ENCODE peak calls at places on chromosomes 6 and 20, in seven cellular contexts. Z is stromal cell of bone marrow; D is CD4-positive, alpha-beta T cell; G is adrenal gland; O is GM12865; C is effector CD4-positive, alpha-beta T cell; T is hypothalamus. N is an unnamed sample.

GRCh38 chr6:24394777-24395437 is 7.8 kb upstream of the MRS2 start:
- DNase-seq in Z (peak; percentile 94), D (no peak), G (no peak), O (no peak), C (no peak), T (no peak), N (no peak)

GRCh38 chr20:54176610-54177009 is 2.8 kb upstream of the CYP24A1 start:
- DNase-seq in Z (no peak), D (no peak), G (no peak), O (no peak), C (no peak), T (no peak), N (no peak)

GRCh38 chr6:38639498-38640215 is at the start of gene BTBD9:
- DNase-seq in Z (peak; percentile 68), D (peak; percentile 77), G (peak; percentile 81), O (peak; percentile 89), C (peak; percentile 72), T (peak; percentile 82), N (peak; percentile 93)

GRCh38 chr6:116370328-116370716 is 425 bp upstream of the DSE start:
- DNase-seq in Z (no peak), D (no peak), G (no peak), O (no peak), C (no peak), T (no peak), N (no peak)

GRCh38 chr6:36099872-36100483 is 30.3 kb upstream of the MAPK13 start:
- DNase-seq in Z (no peak), D (no peak), G (no peak), O (no peak), C (peak; percentile 27), T (no peak), N (no peak)

GRCh38 chr6:110595112-110595511 is 118.7 kb upstream of the SLC22A16 start:
- DNase-seq in Z (no peak), D (no peak), G (no peak), O (no peak), C (no peak), T (no peak), N (no peak)

GRCh38 chr6:160510976-160511617 is 153.0 kb downstream of the LPA start:
- DNase-seq in Z (no peak), D (no peak), G (no peak), O (no peak), C (no peak), T (no peak), N (no peak)

GRCh38 chr20:9359561-9360308 is 154.7 kb upstream of the LAMP5 start:
- DNase-seq in Z (peak; percentile 58), D (no peak), G (peak; percentile 25), O (peak; percentile 33), C (no peak), T (no peak), N (peak; percentile 26)

GRCh38 chr6:108473197-108473596 is 87.5 kb upstream of the FOXO3 start:
- DNase-seq in Z (no peak), D (no peak), G (no peak), O (no peak), C (no peak), T (no peak), N (no peak)

GRCh38 chr6:5942591-5942990 is 64.1 kb downstream of the NRN1 start:
- DNase-seq in Z (no peak), D (no peak), G (no peak), O (no peak), C (no peak), T (no peak), N (no peak)

GRCh38 chr6:134466751-134467525 is 149.0 kb upstream of the SGK1 start:
- DNase-seq in Z (no peak), D (no peak), G (no peak), O (no peak), C (no peak), T (no peak), N (no peak)

GRCh38 chr6:43035495-43036194 is 14.2 kb downstream of the RRP36 start:
- DNase-seq in Z (no peak), D (no peak), G (peak; percentile 52), O (no peak), C (no peak), T (no peak), N (no peak)

N was measured in right cardiac atrium.